ENCODE peak calls at places on chromosomes 13 and 19, in nine cellular contexts. One of them, this sample, is unnamed. For H3K9me3, the result is how much of the 10 kb centered on the place peaks cover.

GRCh38 chr19:2253106-2254051 is 2.8 kb downstream of the JSRP1 start:
- DNase-seq in mucosa of descending colon: no peak
- DNase-seq in upper lobe of right lung: no peak
- DNase-seq in aorta: no peak
- DNase-seq in cardiac muscle cell: peak
- DNase-seq in heart left ventricle: peak
- DNase-seq in naive thymus-derived CD4-positive, alpha-beta T cell: peak
- DNase-seq in IMR-90: no peak
- DNase-seq in thoracic aorta: no peak
- DNase-seq in this sample: no peak

GRCh38 chr19:48810151-48810550 is 678 bp downstream of the BCAT2 start:
- DNase-seq in mucosa of descending colon: no peak
- DNase-seq in upper lobe of right lung: no peak
- DNase-seq in aorta: no peak
- DNase-seq in cardiac muscle cell: no peak
- DNase-seq in heart left ventricle: no peak
- DNase-seq in naive thymus-derived CD4-positive, alpha-beta T cell: no peak
- DNase-seq in IMR-90: no peak
- DNase-seq in thoracic aorta: no peak
- DNase-seq in this sample: no peak

GRCh38 chr19:13825489-13826475 is 30.5 kb downstream of the ZSWIM4 start:
- DNase-seq in mucosa of descending colon: peak
- DNase-seq in upper lobe of right lung: no peak
- DNase-seq in aorta: peak
- DNase-seq in cardiac muscle cell: peak
- DNase-seq in heart left ventricle: no peak
- DNase-seq in naive thymus-derived CD4-positive, alpha-beta T cell: no peak
- DNase-seq in IMR-90: no peak
- DNase-seq in thoracic aorta: no peak
- DNase-seq in this sample: no peak

GRCh38 chr19:1046836-1047695 is 7.2 kb downstream of the ABCA7 start:
- DNase-seq in mucosa of descending colon: peak
- DNase-seq in upper lobe of right lung: no peak
- DNase-seq in aorta: no peak
- DNase-seq in cardiac muscle cell: no peak
- DNase-seq in heart left ventricle: no peak
- DNase-seq in naive thymus-derived CD4-positive, alpha-beta T cell: no peak
- DNase-seq in IMR-90: no peak
- DNase-seq in thoracic aorta: no peak
- DNase-seq in this sample: no peak

GRCh38 chr19:28435551-28436261 is 777.2 kb downstream of the UQCRFS1 start:
- DNase-seq in mucosa of descending colon: no peak
- DNase-seq in upper lobe of right lung: no peak
- DNase-seq in aorta: no peak
- DNase-seq in cardiac muscle cell: no peak
- DNase-seq in heart left ventricle: no peak
- DNase-seq in naive thymus-derived CD4-positive, alpha-beta T cell: no peak
- DNase-seq in IMR-90: no peak
- DNase-seq in thoracic aorta: no peak
- DNase-seq in this sample: no peak

GRCh38 chr13:107866666-107867623 is 348.4 kb downstream of the LIG4 start:
- DNase-seq in mucosa of descending colon: no peak
- DNase-seq in upper lobe of right lung: peak
- DNase-seq in aorta: no peak
- DNase-seq in cardiac muscle cell: peak
- DNase-seq in heart left ventricle: no peak
- DNase-seq in naive thymus-derived CD4-positive, alpha-beta T cell: no peak
- DNase-seq in IMR-90: peak
- DNase-seq in thoracic aorta: no peak
- DNase-seq in this sample: no peak

GRCh38 chr19:16920816-16921529 is 32.2 kb downstream of the F2RL3 start:
- DNase-seq in mucosa of descending colon: no peak
- DNase-seq in upper lobe of right lung: no peak
- DNase-seq in aorta: peak
- DNase-seq in cardiac muscle cell: no peak
- DNase-seq in heart left ventricle: no peak
- DNase-seq in naive thymus-derived CD4-positive, alpha-beta T cell: no peak
- DNase-seq in IMR-90: peak
- DNase-seq in thoracic aorta: no peak
- DNase-seq in this sample: no peak

GRCh38 chr19:30113182-30113581 is 171.1 kb downstream of the URI1 start:
- DNase-seq in mucosa of descending colon: no peak
- DNase-seq in upper lobe of right lung: no peak
- DNase-seq in aorta: peak
- DNase-seq in cardiac muscle cell: no peak
- DNase-seq in heart left ventricle: peak
- DNase-seq in naive thymus-derived CD4-positive, alpha-beta T cell: no peak
- DNase-seq in IMR-90: no peak
- DNase-seq in thoracic aorta: no peak
- DNase-seq in this sample: no peak

GRCh38 chr13:76820759-76821158 is 65.4 kb downstream of the KCTD12 start:
- DNase-seq in mucosa of descending colon: no peak
- DNase-seq in upper lobe of right lung: no peak
- DNase-seq in aorta: no peak
- DNase-seq in cardiac muscle cell: no peak
- DNase-seq in heart left ventricle: no peak
- DNase-seq in naive thymus-derived CD4-positive, alpha-beta T cell: no peak
- DNase-seq in IMR-90: no peak
- DNase-seq in thoracic aorta: no peak
- DNase-seq in this sample: no peak

GRCh38 chr19:42468273-42468796 is 25.6 kb upstream of the CXCL17 start:
- DNase-seq in mucosa of descending colon: peak
- DNase-seq in upper lobe of right lung: no peak
- DNase-seq in aorta: no peak
- DNase-seq in cardiac muscle cell: no peak
- DNase-seq in heart left ventricle: no peak
- DNase-seq in naive thymus-derived CD4-positive, alpha-beta T cell: no peak
- DNase-seq in IMR-90: peak
- DNase-seq in thoracic aorta: no peak
- DNase-seq in this sample: no peak

GRCh38 chr19:19966862-19967261 is 66.1 kb downstream of the ZNF93 start:
- DNase-seq in mucosa of descending colon: no peak
- DNase-seq in upper lobe of right lung: no peak
- DNase-seq in aorta: no peak
- DNase-seq in cardiac muscle cell: no peak
- DNase-seq in heart left ventricle: no peak
- DNase-seq in naive thymus-derived CD4-positive, alpha-beta T cell: no peak
- DNase-seq in IMR-90: no peak
- DNase-seq in thoracic aorta: no peak
- DNase-seq in this sample: no peak

GRCh38 chr13:22696433-22696832 is 484.3 kb upstream of the SGCG start:
- DNase-seq in mucosa of descending colon: no peak
- DNase-seq in upper lobe of right lung: no peak
- DNase-seq in aorta: no peak
- DNase-seq in cardiac muscle cell: no peak
- DNase-seq in heart left ventricle: no peak
- DNase-seq in naive thymus-derived CD4-positive, alpha-beta T cell: no peak
- DNase-seq in IMR-90: no peak
- DNase-seq in thoracic aorta: no peak
- DNase-seq in this sample: no peak

GRCh38 chr19:17234911-17235617 is 9.0 kb downstream of the OCEL1 start:
- DNase-seq in mucosa of descending colon: peak
- DNase-seq in upper lobe of right lung: no peak
- DNase-seq in aorta: no peak
- DNase-seq in cardiac muscle cell: peak
- DNase-seq in heart left ventricle: no peak
- DNase-seq in naive thymus-derived CD4-positive, alpha-beta T cell: peak
- DNase-seq in IMR-90: peak
- DNase-seq in thoracic aorta: no peak
- DNase-seq in this sample: peak

DNA sequence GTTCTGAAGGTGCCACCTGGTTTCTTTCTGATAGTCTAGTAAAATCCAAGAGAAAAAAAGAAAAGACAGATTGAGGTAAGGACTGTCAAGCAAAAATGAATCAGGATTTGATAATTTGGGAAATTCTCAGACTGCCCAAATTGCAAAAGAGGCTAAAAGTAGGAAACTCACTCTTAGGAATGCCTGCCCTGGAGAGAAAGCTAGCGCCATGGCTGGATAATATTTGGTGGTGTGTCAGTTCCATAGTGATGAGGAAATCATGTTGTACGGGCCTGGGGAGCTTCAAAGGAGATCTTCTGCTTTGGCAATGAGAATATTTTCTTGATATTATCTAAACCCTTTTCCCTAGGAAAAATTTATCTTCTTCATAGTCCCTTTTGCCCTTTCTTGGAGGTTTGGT is 1008.1 kb upstream of the SLC10A2 start:
- DNase-seq in mucosa of descending colon: no peak
- DNase-seq in upper lobe of right lung: no peak
- DNase-seq in aorta: no peak
- DNase-seq in cardiac muscle cell: no peak
- DNase-seq in heart left ventricle: no peak
- DNase-seq in naive thymus-derived CD4-positive, alpha-beta T cell: no peak
- DNase-seq in IMR-90: no peak
- DNase-seq in thoracic aorta: no peak
- DNase-seq in this sample: no peak
- H3K9me3 ChIP-seq in mucosa of descending colon: under half
- H3K9me3 ChIP-seq in upper lobe of right lung: under half
- H3K9me3 ChIP-seq in aorta: under half
- H3K9me3 ChIP-seq in cardiac muscle cell: under half
- H3K9me3 ChIP-seq in heart left ventricle: under half
- H3K9me3 ChIP-seq in naive thymus-derived CD4-positive, alpha-beta T cell: under half
- H3K9me3 ChIP-seq in IMR-90: under half
- H3K9me3 ChIP-seq in thoracic aorta: under half
- H3K9me3 ChIP-seq in this sample: under half

GRCh38 chr19:6794817-6795431 is 22.4 kb downstream of the VAV1 start:
- DNase-seq in mucosa of descending colon: no peak
- DNase-seq in upper lobe of right lung: no peak
- DNase-seq in aorta: no peak
- DNase-seq in cardiac muscle cell: no peak
- DNase-seq in heart left ventricle: no peak
- DNase-seq in naive thymus-derived CD4-positive, alpha-beta T cell: no peak
- DNase-seq in IMR-90: no peak
- DNase-seq in thoracic aorta: no peak
- DNase-seq in this sample: no peak

GRCh38 chr19:6793973-6794372 is 21.5 kb downstream of the VAV1 start:
- DNase-seq in mucosa of descending colon: no peak
- DNase-seq in upper lobe of right lung: no peak
- DNase-seq in aorta: no peak
- DNase-seq in cardiac muscle cell: no peak
- DNase-seq in heart left ventricle: no peak
- DNase-seq in naive thymus-derived CD4-positive, alpha-beta T cell: no peak
- DNase-seq in IMR-90: no peak
- DNase-seq in thoracic aorta: no peak
- DNase-seq in this sample: no peak

GRCh38 chr19:6793411-6793810 is 20.9 kb downstream of the VAV1 start:
- DNase-seq in mucosa of descending colon: no peak
- DNase-seq in upper lobe of right lung: no peak
- DNase-seq in aorta: no peak
- DNase-seq in cardiac muscle cell: no peak
- DNase-seq in heart left ventricle: no peak
- DNase-seq in naive thymus-derived CD4-positive, alpha-beta T cell: no peak
- DNase-seq in IMR-90: no peak
- DNase-seq in thoracic aorta: no peak
- DNase-seq in this sample: no peak

GRCh38 chr19:6800991-6801396 is 28.5 kb downstream of the VAV1 start:
- DNase-seq in mucosa of descending colon: no peak
- DNase-seq in upper lobe of right lung: no peak
- DNase-seq in aorta: no peak
- DNase-seq in cardiac muscle cell: no peak
- DNase-seq in heart left ventricle: no peak
- DNase-seq in naive thymus-derived CD4-positive, alpha-beta T cell: no peak
- DNase-seq in IMR-90: peak
- DNase-seq in thoracic aorta: no peak
- DNase-seq in this sample: no peak

GRCh38 chr19:6796278-6796677 is 23.8 kb downstream of the VAV1 start:
- DNase-seq in mucosa of descending colon: no peak
- DNase-seq in upper lobe of right lung: no peak
- DNase-seq in aorta: no peak
- DNase-seq in cardiac muscle cell: no peak
- DNase-seq in heart left ventricle: no peak
- DNase-seq in naive thymus-derived CD4-positive, alpha-beta T cell: no peak
- DNase-seq in IMR-90: no peak
- DNase-seq in thoracic aorta: no peak
- DNase-seq in this sample: no peak
- H3K9me3 ChIP-seq in mucosa of descending colon: under half
- H3K9me3 ChIP-seq in upper lobe of right lung: under half
- H3K9me3 ChIP-seq in aorta: under half
- H3K9me3 ChIP-seq in cardiac muscle cell: under half
- H3K9me3 ChIP-seq in heart left ventricle: under half
- H3K9me3 ChIP-seq in naive thymus-derived CD4-positive, alpha-beta T cell: under half
- H3K9me3 ChIP-seq in IMR-90: under half
- H3K9me3 ChIP-seq in thoracic aorta: under half
- H3K9me3 ChIP-seq in this sample: under half

DNA sequence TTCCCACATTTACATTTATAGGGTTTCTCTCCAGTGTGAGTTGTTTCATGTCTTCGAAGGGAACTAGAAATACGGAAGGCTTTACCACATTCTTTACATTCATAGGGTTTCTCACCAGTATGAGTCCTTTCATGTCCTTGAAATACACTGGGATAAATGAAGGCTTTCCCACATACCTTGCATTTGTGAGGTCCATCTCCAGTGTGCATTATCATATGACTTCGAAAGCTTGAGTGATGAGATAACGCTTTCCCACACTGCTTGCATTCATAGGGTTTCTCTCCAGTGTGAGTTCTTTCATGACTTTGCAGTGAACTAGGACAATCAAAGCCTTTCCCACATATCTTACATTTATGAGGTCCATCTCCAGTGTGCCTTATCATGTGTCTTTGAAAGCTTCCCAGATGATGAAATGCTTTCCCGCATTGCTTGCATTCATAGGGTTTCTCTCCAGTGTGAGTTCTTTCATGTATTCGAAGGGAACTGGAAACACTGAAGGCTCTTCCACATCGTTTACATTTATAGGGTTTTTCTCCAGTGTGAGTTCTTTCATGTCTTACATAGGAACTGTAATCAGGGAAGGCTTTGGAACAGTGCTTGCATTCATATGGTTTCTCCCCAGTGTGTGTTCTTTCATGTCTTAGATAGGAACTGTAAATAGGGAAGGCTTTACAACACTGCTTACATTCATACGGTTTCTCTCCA is 15.1 kb downstream of the ZNF442 start:
- DNase-seq in mucosa of descending colon: no peak
- DNase-seq in upper lobe of right lung: no peak
- DNase-seq in aorta: no peak
- DNase-seq in cardiac muscle cell: no peak
- DNase-seq in heart left ventricle: no peak
- DNase-seq in naive thymus-derived CD4-positive, alpha-beta T cell: no peak
- DNase-seq in IMR-90: no peak
- DNase-seq in thoracic aorta: no peak
- DNase-seq in this sample: no peak
- H3K9me3 ChIP-seq in mucosa of descending colon: half or more
- H3K9me3 ChIP-seq in upper lobe of right lung: half or more
- H3K9me3 ChIP-seq in aorta: under half
- H3K9me3 ChIP-seq in cardiac muscle cell: under half
- H3K9me3 ChIP-seq in heart left ventricle: half or more
- H3K9me3 ChIP-seq in naive thymus-derived CD4-positive, alpha-beta T cell: under half
- H3K9me3 ChIP-seq in IMR-90: half or more
- H3K9me3 ChIP-seq in thoracic aorta: half or more
- H3K9me3 ChIP-seq in this sample: under half

DNA sequence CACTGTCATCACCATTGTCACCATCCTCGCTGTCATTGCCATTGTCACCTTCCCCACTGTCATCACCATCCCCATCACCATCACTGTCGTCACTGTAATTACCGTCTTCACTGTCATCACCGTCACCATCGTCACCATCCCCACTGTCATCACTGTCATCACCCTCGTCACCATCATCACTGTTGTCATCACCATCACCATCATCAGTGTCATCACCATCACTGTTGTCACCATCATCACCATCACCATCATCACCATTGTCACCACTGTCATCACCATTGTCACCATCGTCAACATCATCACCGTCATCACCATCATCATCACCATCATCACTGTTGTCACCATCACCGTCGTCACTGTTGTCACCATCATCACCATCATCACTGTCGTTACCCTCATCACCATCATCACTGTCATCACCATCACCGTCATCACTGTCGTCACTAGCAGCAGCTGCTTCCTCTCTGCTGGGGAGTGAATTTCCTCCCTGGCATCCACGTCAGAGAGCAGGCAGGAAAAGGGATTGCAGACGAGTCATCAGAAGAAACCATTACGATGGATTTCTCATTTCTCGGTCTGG is 27.3 kb downstream of the TMEM255B start:
- DNase-seq in mucosa of descending colon: no peak
- DNase-seq in upper lobe of right lung: peak
- DNase-seq in aorta: no peak
- DNase-seq in cardiac muscle cell: no peak
- DNase-seq in heart left ventricle: no peak
- DNase-seq in naive thymus-derived CD4-positive, alpha-beta T cell: peak
- DNase-seq in IMR-90: peak
- DNase-seq in thoracic aorta: no peak
- DNase-seq in this sample: no peak
- H3K9me3 ChIP-seq in mucosa of descending colon: under half
- H3K9me3 ChIP-seq in upper lobe of right lung: under half
- H3K9me3 ChIP-seq in aorta: under half
- H3K9me3 ChIP-seq in cardiac muscle cell: under half
- H3K9me3 ChIP-seq in heart left ventricle: under half
- H3K9me3 ChIP-seq in naive thymus-derived CD4-positive, alpha-beta T cell: under half
- H3K9me3 ChIP-seq in IMR-90: under half
- H3K9me3 ChIP-seq in thoracic aorta: under half
- H3K9me3 ChIP-seq in this sample: under half

This sample was measured in T-helper 17 cell.